ENCODE peak calls at places on chromosomes 6 and 20, in six cellular contexts. One of them, this sample, is unnamed.

GRCh38 chr20:63080411-63080810 is 73.6 kb upstream of the BHLHE23 start:
- DNase-seq in glutamatergic neuron: no peak
- DNase-seq in AG04449: no peak
- DNase-seq in GM13977: no peak
- DNase-seq in body of pancreas: no peak
- DNase-seq in cardiac muscle cell: no peak
- DNase-seq in this sample: no peak

GRCh38 chr6:158374020-158374419 is 61.8 kb downstream of the TULP4 start:
- DNase-seq in body of pancreas: no peak
- DNase-seq in AG04449: no peak
- DNase-seq in GM13977: no peak
- DNase-seq in glutamatergic neuron: no peak
- DNase-seq in cardiac muscle cell: no peak
- DNase-seq in this sample: no peak

GRCh38 chr6:15627829-15628228 is 35.0 kb downstream of the DTNBP1 start:
- DNase-seq in glutamatergic neuron: no peak
- DNase-seq in GM13977: no peak
- DNase-seq in AG04449: no peak
- DNase-seq in body of pancreas: no peak
- DNase-seq in cardiac muscle cell: no peak
- DNase-seq in this sample: no peak

GRCh38 chr6:112539355-112539754 is 192.2 kb downstream of the RFPL4B start:
- DNase-seq in GM13977: no peak
- DNase-seq in body of pancreas: no peak
- DNase-seq in AG04449: no peak
- DNase-seq in glutamatergic neuron: no peak
- DNase-seq in cardiac muscle cell: no peak
- DNase-seq in this sample: no peak

GRCh38 chr20:49583669-49584417 is 15.9 kb upstream of the PTGIS start:
- DNase-seq in AG04449: no peak
- DNase-seq in glutamatergic neuron: peak
- DNase-seq in cardiac muscle cell: peak
- DNase-seq in GM13977: no peak
- DNase-seq in body of pancreas: peak
- DNase-seq in this sample: no peak

GRCh38 chr6:80771941-80772340 is 665.5 kb downstream of the BCKDHB start:
- DNase-seq in body of pancreas: no peak
- DNase-seq in cardiac muscle cell: peak
- DNase-seq in AG04449: no peak
- DNase-seq in glutamatergic neuron: no peak
- DNase-seq in GM13977: no peak
- DNase-seq in this sample: peak

GRCh38 chr20:25281541-25281991 is 33.7 kb downstream of the PYGB start:
- DNase-seq in GM13977: no peak
- DNase-seq in glutamatergic neuron: peak
- DNase-seq in AG04449: no peak
- DNase-seq in cardiac muscle cell: no peak
- DNase-seq in body of pancreas: peak
- DNase-seq in this sample: no peak

GRCh38 chr20:58618694-58619540 is 32.2 kb upstream of the STX16 start:
- DNase-seq in cardiac muscle cell: no peak
- DNase-seq in GM13977: no peak
- DNase-seq in body of pancreas: no peak
- DNase-seq in AG04449: peak
- DNase-seq in glutamatergic neuron: peak
- DNase-seq in this sample: no peak

GRCh38 chr20:51943761-51944160 is 141.4 kb upstream of the SALL4 start:
- DNase-seq in GM13977: no peak
- DNase-seq in glutamatergic neuron: no peak
- DNase-seq in body of pancreas: no peak
- DNase-seq in cardiac muscle cell: no peak
- DNase-seq in AG04449: no peak
- DNase-seq in this sample: no peak

GRCh38 chr6:26124550-26125014 is 37.4 kb downstream of the HFE start:
- DNase-seq in cardiac muscle cell: no peak
- DNase-seq in body of pancreas: no peak
- DNase-seq in GM13977: no peak
- DNase-seq in glutamatergic neuron: no peak
- DNase-seq in AG04449: no peak
- DNase-seq in this sample: no peak

GRCh38 chr6:143053856-143054255 is 6.8 kb upstream of the AIG1 start:
- DNase-seq in cardiac muscle cell: no peak
- DNase-seq in AG04449: no peak
- DNase-seq in GM13977: no peak
- DNase-seq in glutamatergic neuron: no peak
- DNase-seq in body of pancreas: no peak
- DNase-seq in this sample: no peak

GRCh38 chr6:124132256-124132655 is 328.6 kb downstream of the NKAIN2 start:
- DNase-seq in GM13977: no peak
- DNase-seq in AG04449: no peak
- DNase-seq in glutamatergic neuron: no peak
- DNase-seq in cardiac muscle cell: no peak
- DNase-seq in body of pancreas: no peak
- DNase-seq in this sample: no peak

GRCh38 chr6:141321486-141322347 is 811.0 kb upstream of the GJE1 start:
- DNase-seq in body of pancreas: no peak
- DNase-seq in glutamatergic neuron: no peak
- DNase-seq in AG04449: no peak
- DNase-seq in GM13977: no peak
- DNase-seq in cardiac muscle cell: peak
- DNase-seq in this sample: no peak

GRCh38 chr6:52612336-52613096 is 35.7 kb upstream of the TRAM2 start:
- DNase-seq in AG04449: no peak
- DNase-seq in body of pancreas: no peak
- DNase-seq in cardiac muscle cell: no peak
- DNase-seq in GM13977: no peak
- DNase-seq in glutamatergic neuron: no peak
- DNase-seq in this sample: no peak

GRCh38 chr20:38191654-38192053 is 26.6 kb upstream of the TGM2 start:
- DNase-seq in AG04449: no peak
- DNase-seq in GM13977: no peak
- DNase-seq in cardiac muscle cell: no peak
- DNase-seq in body of pancreas: no peak
- DNase-seq in glutamatergic neuron: no peak
- DNase-seq in this sample: no peak

GRCh38 chr20:59006167-59006863 is 739 bp downstream of the CTSZ start:
- DNase-seq in body of pancreas: no peak
- DNase-seq in cardiac muscle cell: no peak
- DNase-seq in GM13977: peak
- DNase-seq in glutamatergic neuron: peak
- DNase-seq in AG04449: no peak
- DNase-seq in this sample: no peak

GRCh38 chr6:33080127-33081089 is 4.6 kb downstream of the HLA-DPB1 start:
- DNase-seq in AG04449: no peak
- DNase-seq in glutamatergic neuron: peak
- DNase-seq in GM13977: no peak
- DNase-seq in body of pancreas: peak
- DNase-seq in cardiac muscle cell: peak
- DNase-seq in this sample: peak

GRCh38 chr6:135066806-135067205 is 12.2 kb upstream of the HBS1L start:
- DNase-seq in glutamatergic neuron: no peak
- DNase-seq in cardiac muscle cell: no peak
- DNase-seq in GM13977: no peak
- DNase-seq in AG04449: no peak
- DNase-seq in body of pancreas: no peak
- DNase-seq in this sample: no peak

GRCh38 chr6:39508513-39508912 is 186.0 kb upstream of the KCNK16 start:
- DNase-seq in body of pancreas: no peak
- DNase-seq in glutamatergic neuron: no peak
- DNase-seq in AG04449: no peak
- DNase-seq in cardiac muscle cell: no peak
- DNase-seq in GM13977: no peak
- DNase-seq in this sample: peak

GRCh38 chr6:61869632-61870400 is 416.2 kb downstream of the KHDRBS2 start:
- DNase-seq in cardiac muscle cell: no peak
- DNase-seq in AG04449: no peak
- DNase-seq in GM13977: no peak
- DNase-seq in body of pancreas: no peak
- DNase-seq in glutamatergic neuron: no peak
- DNase-seq in this sample: no peak

GRCh38 chr6:66094615-66095014 is 387.6 kb upstream of the EYS start:
- DNase-seq in cardiac muscle cell: no peak
- DNase-seq in GM13977: no peak
- DNase-seq in glutamatergic neuron: no peak
- DNase-seq in AG04449: no peak
- DNase-seq in body of pancreas: no peak
- DNase-seq in this sample: no peak

GRCh38 chr6:92779758-92780157 is 639.6 kb downstream of the EPHA7 start:
- DNase-seq in AG04449: no peak
- DNase-seq in glutamatergic neuron: no peak
- DNase-seq in body of pancreas: peak
- DNase-seq in cardiac muscle cell: peak
- DNase-seq in GM13977: no peak
- DNase-seq in this sample: no peak

GRCh38 chr6:110390404-110390803 is 25.0 kb downstream of the DDO start:
- DNase-seq in GM13977: no peak
- DNase-seq in AG04449: no peak
- DNase-seq in cardiac muscle cell: no peak
- DNase-seq in glutamatergic neuron: no peak
- DNase-seq in body of pancreas: no peak
- DNase-seq in this sample: no peak

GRCh38 chr6:81362246-81362645 is 390.2 kb downstream of the TENT5A start:
- DNase-seq in AG04449: peak
- DNase-seq in body of pancreas: no peak
- DNase-seq in glutamatergic neuron: no peak
- DNase-seq in GM13977: no peak
- DNase-seq in cardiac muscle cell: no peak
- DNase-seq in this sample: no peak

GRCh38 chr6:44166591-44167184 is 8.1 kb downstream of the CAPN11 start:
- DNase-seq in glutamatergic neuron: no peak
- DNase-seq in body of pancreas: no peak
- DNase-seq in GM13977: no peak
- DNase-seq in AG04449: no peak
- DNase-seq in cardiac muscle cell: no peak
- DNase-seq in this sample: no peak

GRCh38 chr6:160995271-160995670 is 3.7 kb downstream of the MAP3K4 start:
- DNase-seq in GM13977: no peak
- DNase-seq in cardiac muscle cell: no peak
- DNase-seq in body of pancreas: no peak
- DNase-seq in glutamatergic neuron: peak
- DNase-seq in AG04449: no peak
- DNase-seq in this sample: no peak

GRCh38 chr6:101393291-101394251 is at the start of gene GRIK2:
- DNase-seq in GM13977: no peak
- DNase-seq in glutamatergic neuron: peak
- DNase-seq in body of pancreas: peak
- DNase-seq in AG04449: no peak
- DNase-seq in cardiac muscle cell: peak
- DNase-seq in this sample: peak

GRCh38 chr6:63477422-63478040 is 94.7 kb upstream of the LOC128125822 start:
- DNase-seq in AG04449: no peak
- DNase-seq in cardiac muscle cell: no peak
- DNase-seq in glutamatergic neuron: no peak
- DNase-seq in GM13977: no peak
- DNase-seq in body of pancreas: no peak
- DNase-seq in this sample: no peak
- TF ChIP-seq CTCF in AG04449: no peak
- TF ChIP-seq CTCF in cardiac muscle cell: no peak
- TF ChIP-seq CTCF in glutamatergic neuron: no peak
- TF ChIP-seq CTCF in GM13977: no peak
- TF ChIP-seq CTCF in body of pancreas: no peak
- TF ChIP-seq CTCF in this sample: no peak

GRCh38 chr6:165617528-165617927 is 45.5 kb downstream of the PDE10A start:
- DNase-seq in AG04449: no peak
- DNase-seq in cardiac muscle cell: no peak
- DNase-seq in body of pancreas: no peak
- DNase-seq in GM13977: no peak
- DNase-seq in glutamatergic neuron: no peak
- DNase-seq in this sample: no peak

GRCh38 chr6:165616116-165616515 is 46.9 kb downstream of the PDE10A start:
- DNase-seq in cardiac muscle cell: no peak
- DNase-seq in AG04449: no peak
- DNase-seq in glutamatergic neuron: no peak
- DNase-seq in body of pancreas: no peak
- DNase-seq in GM13977: no peak
- DNase-seq in this sample: no peak

GRCh38 chr6:165611294-165611693 is 51.7 kb downstream of the PDE10A start:
- DNase-seq in body of pancreas: no peak
- DNase-seq in GM13977: no peak
- DNase-seq in AG04449: no peak
- DNase-seq in glutamatergic neuron: no peak
- DNase-seq in cardiac muscle cell: no peak
- DNase-seq in this sample: no peak

GRCh38 chr6:165618241-165618640 is 44.8 kb downstream of the PDE10A start:
- DNase-seq in glutamatergic neuron: no peak
- DNase-seq in AG04449: no peak
- DNase-seq in body of pancreas: no peak
- DNase-seq in GM13977: no peak
- DNase-seq in cardiac muscle cell: no peak
- DNase-seq in this sample: no peak

GRCh38 chr6:165615629-165616028 is 47.4 kb downstream of the PDE10A start:
- DNase-seq in GM13977: peak
- DNase-seq in body of pancreas: no peak
- DNase-seq in cardiac muscle cell: no peak
- DNase-seq in glutamatergic neuron: no peak
- DNase-seq in AG04449: no peak
- DNase-seq in this sample: no peak
- TF ChIP-seq CTCF in GM13977: no peak
- TF ChIP-seq CTCF in body of pancreas: no peak
- TF ChIP-seq CTCF in cardiac muscle cell: no peak
- TF ChIP-seq CTCF in glutamatergic neuron: no peak
- TF ChIP-seq CTCF in AG04449: no peak
- TF ChIP-seq CTCF in this sample: no peak

DNA sequence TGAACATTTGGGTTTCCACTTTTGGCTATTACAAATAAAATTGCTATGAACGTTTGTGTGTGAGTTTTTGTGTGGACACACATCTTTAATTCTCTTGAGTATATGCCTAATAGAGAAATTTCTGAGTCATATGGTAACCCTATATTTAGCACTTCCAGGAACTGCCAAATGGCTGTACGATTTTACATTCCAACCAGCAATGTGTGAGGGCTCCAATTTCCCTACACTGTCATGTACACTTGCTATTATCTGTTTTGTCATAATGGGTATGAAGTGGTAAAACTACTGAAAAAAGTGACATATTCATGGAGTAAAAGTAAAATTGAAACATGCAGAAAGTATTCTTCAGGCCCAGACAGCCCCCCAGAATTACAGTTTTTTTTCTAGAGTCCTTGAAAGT is 59.6 kb upstream of the ESR1 start:
- DNase-seq in cardiac muscle cell: no peak
- DNase-seq in AG04449: no peak
- DNase-seq in glutamatergic neuron: no peak
- DNase-seq in body of pancreas: no peak
- DNase-seq in GM13977: no peak
- DNase-seq in this sample: no peak
- TF ChIP-seq CTCF in cardiac muscle cell: no peak
- TF ChIP-seq CTCF in AG04449: no peak
- TF ChIP-seq CTCF in glutamatergic neuron: no peak
- TF ChIP-seq CTCF in body of pancreas: no peak
- TF ChIP-seq CTCF in GM13977: no peak
- TF ChIP-seq CTCF in this sample: no peak

DNA sequence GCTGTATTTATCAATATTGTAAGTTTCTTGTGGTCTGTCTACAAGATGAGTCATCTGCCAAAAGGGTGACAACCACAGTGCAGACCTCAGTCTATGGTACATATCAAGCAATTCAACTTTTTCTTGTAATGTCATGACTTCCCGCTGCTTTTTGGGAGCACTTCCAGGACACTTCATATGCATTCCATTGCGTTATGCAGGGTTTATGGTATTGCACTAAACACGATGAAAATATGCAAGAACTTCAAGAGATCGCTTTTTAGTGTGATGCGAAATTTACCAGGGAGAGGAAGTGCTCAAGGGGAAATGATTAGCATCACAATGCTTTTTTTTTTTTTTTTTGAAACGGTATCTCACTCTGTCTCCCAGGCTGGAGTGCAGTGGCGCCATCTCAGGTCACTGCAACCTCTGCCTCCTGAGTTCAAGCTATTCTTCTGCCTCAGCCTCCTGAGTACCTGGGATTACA is 166.5 kb downstream of the TFAP2A start:
- DNase-seq in cardiac muscle cell: no peak
- DNase-seq in GM13977: no peak
- DNase-seq in body of pancreas: no peak
- DNase-seq in glutamatergic neuron: no peak
- DNase-seq in AG04449: peak
- DNase-seq in this sample: no peak
- TF ChIP-seq CTCF in cardiac muscle cell: no peak
- TF ChIP-seq CTCF in GM13977: no peak
- TF ChIP-seq CTCF in body of pancreas: no peak
- TF ChIP-seq CTCF in glutamatergic neuron: no peak
- TF ChIP-seq CTCF in AG04449: no peak
- TF ChIP-seq CTCF in this sample: no peak

This sample was measured in neural crest cell.